ENCODE peak calls at places on chromosome X, in seven cellular contexts. One of them, this sample, is unnamed.

GRCh38 chrX:82058728-82059127 is 856.8 kb downstream of the SH3BGRL start:
- DNase-seq in stimulated activated naive CD4-positive, alpha-beta T cell: no peak
- DNase-seq in activated CD8-positive, alpha-beta memory T cell treated with anti-CD3 and anti-CD28 coated beads, Interleukin-2, amount 50 U/mL, for 4 hours: no peak
- DNase-seq in NCI-H510A: no peak
- DNase-seq in adipocyte: no peak
- DNase-seq in fibroblast of mammary gland: no peak
- DNase-seq in cardiac muscle cell: no peak
- DNase-seq in this sample: no peak

GRCh38 chrX:120310861-120311631 is at the start of gene TMEM255A:
- DNase-seq in cardiac muscle cell: peak
- DNase-seq in fibroblast of mammary gland: no peak
- DNase-seq in stimulated activated naive CD4-positive, alpha-beta T cell: no peak
- DNase-seq in activated CD8-positive, alpha-beta memory T cell treated with anti-CD3 and anti-CD28 coated beads, Interleukin-2, amount 50 U/mL, for 4 hours: no peak
- DNase-seq in adipocyte: peak
- DNase-seq in NCI-H510A: peak
- DNase-seq in this sample: no peak

GRCh38 chrX:47556045-47556623 is 4.9 kb upstream of the ARAF start:
- DNase-seq in activated CD8-positive, alpha-beta memory T cell treated with anti-CD3 and anti-CD28 coated beads, Interleukin-2, amount 50 U/mL, for 4 hours: peak
- DNase-seq in cardiac muscle cell: peak
- DNase-seq in fibroblast of mammary gland: peak
- DNase-seq in NCI-H510A: peak
- DNase-seq in stimulated activated naive CD4-positive, alpha-beta T cell: peak
- DNase-seq in adipocyte: peak
- DNase-seq in this sample: no peak

GRCh38 chrX:119758682-119759332 is 419 bp downstream of the SOWAHD start:
- DNase-seq in fibroblast of mammary gland: no peak
- DNase-seq in activated CD8-positive, alpha-beta memory T cell treated with anti-CD3 and anti-CD28 coated beads, Interleukin-2, amount 50 U/mL, for 4 hours: no peak
- DNase-seq in stimulated activated naive CD4-positive, alpha-beta T cell: peak
- DNase-seq in NCI-H510A: no peak
- DNase-seq in cardiac muscle cell: no peak
- DNase-seq in adipocyte: peak
- DNase-seq in this sample: no peak

GRCh38 chrX:118216488-118216887 is 99.9 kb upstream of the KLHL13 start:
- DNase-seq in adipocyte: no peak
- DNase-seq in cardiac muscle cell: no peak
- DNase-seq in stimulated activated naive CD4-positive, alpha-beta T cell: no peak
- DNase-seq in fibroblast of mammary gland: no peak
- DNase-seq in activated CD8-positive, alpha-beta memory T cell treated with anti-CD3 and anti-CD28 coated beads, Interleukin-2, amount 50 U/mL, for 4 hours: no peak
- DNase-seq in NCI-H510A: peak
- DNase-seq in this sample: no peak

GRCh38 chrX:776061-776460 is 145.5 kb downstream of the SHOX start:
- DNase-seq in adipocyte: no peak
- DNase-seq in activated CD8-positive, alpha-beta memory T cell treated with anti-CD3 and anti-CD28 coated beads, Interleukin-2, amount 50 U/mL, for 4 hours: no peak
- DNase-seq in cardiac muscle cell: no peak
- DNase-seq in NCI-H510A: no peak
- DNase-seq in stimulated activated naive CD4-positive, alpha-beta T cell: no peak
- DNase-seq in fibroblast of mammary gland: no peak
- DNase-seq in this sample: no peak

GRCh38 chrX:20063716-20064351 is 52.9 kb downstream of the MAP7D2 start:
- DNase-seq in fibroblast of mammary gland: peak
- DNase-seq in NCI-H510A: no peak
- DNase-seq in cardiac muscle cell: peak
- DNase-seq in adipocyte: no peak
- DNase-seq in stimulated activated naive CD4-positive, alpha-beta T cell: no peak
- DNase-seq in activated CD8-positive, alpha-beta memory T cell treated with anti-CD3 and anti-CD28 coated beads, Interleukin-2, amount 50 U/mL, for 4 hours: no peak
- DNase-seq in this sample: no peak

GRCh38 chrX:153727108-153727931 is 2.7 kb downstream of the ABCD1 start:
- DNase-seq in cardiac muscle cell: peak
- DNase-seq in activated CD8-positive, alpha-beta memory T cell treated with anti-CD3 and anti-CD28 coated beads, Interleukin-2, amount 50 U/mL, for 4 hours: no peak
- DNase-seq in adipocyte: peak
- DNase-seq in fibroblast of mammary gland: no peak
- DNase-seq in NCI-H510A: no peak
- DNase-seq in stimulated activated naive CD4-positive, alpha-beta T cell: no peak
- DNase-seq in this sample: no peak

GRCh38 chrX:21972721-21973120 is 32.2 kb downstream of the SMS start:
- DNase-seq in adipocyte: no peak
- DNase-seq in cardiac muscle cell: peak
- DNase-seq in NCI-H510A: no peak
- DNase-seq in stimulated activated naive CD4-positive, alpha-beta T cell: peak
- DNase-seq in fibroblast of mammary gland: peak
- DNase-seq in activated CD8-positive, alpha-beta memory T cell treated with anti-CD3 and anti-CD28 coated beads, Interleukin-2, amount 50 U/mL, for 4 hours: peak
- DNase-seq in this sample: peak

GRCh38 chrX:8783100-8784098 is 17.8 kb downstream of the FAM9A start:
- DNase-seq in adipocyte: no peak
- DNase-seq in stimulated activated naive CD4-positive, alpha-beta T cell: no peak
- DNase-seq in activated CD8-positive, alpha-beta memory T cell treated with anti-CD3 and anti-CD28 coated beads, Interleukin-2, amount 50 U/mL, for 4 hours: peak
- DNase-seq in fibroblast of mammary gland: peak
- DNase-seq in cardiac muscle cell: peak
- DNase-seq in NCI-H510A: no peak
- DNase-seq in this sample: no peak

GRCh38 chrX:33204889-33205288 is 6.5 kb downstream of the DMD start:
- DNase-seq in adipocyte: no peak
- DNase-seq in stimulated activated naive CD4-positive, alpha-beta T cell: no peak
- DNase-seq in fibroblast of mammary gland: peak
- DNase-seq in NCI-H510A: no peak
- DNase-seq in cardiac muscle cell: peak
- DNase-seq in activated CD8-positive, alpha-beta memory T cell treated with anti-CD3 and anti-CD28 coated beads, Interleukin-2, amount 50 U/mL, for 4 hours: no peak
- DNase-seq in this sample: no peak

GRCh38 chrX:10507876-10508275 is 112.5 kb downstream of the MID1 start:
- DNase-seq in NCI-H510A: no peak
- DNase-seq in stimulated activated naive CD4-positive, alpha-beta T cell: no peak
- DNase-seq in fibroblast of mammary gland: no peak
- DNase-seq in activated CD8-positive, alpha-beta memory T cell treated with anti-CD3 and anti-CD28 coated beads, Interleukin-2, amount 50 U/mL, for 4 hours: no peak
- DNase-seq in adipocyte: no peak
- DNase-seq in cardiac muscle cell: peak
- DNase-seq in this sample: no peak

GRCh38 chrX:68693481-68694410 is 46.3 kb downstream of the STARD8 start:
- DNase-seq in stimulated activated naive CD4-positive, alpha-beta T cell: no peak
- DNase-seq in fibroblast of mammary gland: peak
- DNase-seq in activated CD8-positive, alpha-beta memory T cell treated with anti-CD3 and anti-CD28 coated beads, Interleukin-2, amount 50 U/mL, for 4 hours: no peak
- DNase-seq in cardiac muscle cell: peak
- DNase-seq in NCI-H510A: peak
- DNase-seq in adipocyte: peak
- DNase-seq in this sample: no peak

GRCh38 chrX:118212817-118213183 is 96.2 kb upstream of the KLHL13 start:
- DNase-seq in cardiac muscle cell: no peak
- DNase-seq in activated CD8-positive, alpha-beta memory T cell treated with anti-CD3 and anti-CD28 coated beads, Interleukin-2, amount 50 U/mL, for 4 hours: no peak
- DNase-seq in fibroblast of mammary gland: no peak
- DNase-seq in stimulated activated naive CD4-positive, alpha-beta T cell: no peak
- DNase-seq in adipocyte: no peak
- DNase-seq in NCI-H510A: no peak
- DNase-seq in this sample: no peak

GRCh38 chrX:4240541-4241194 is 527.2 kb upstream of the PRKX start:
- DNase-seq in stimulated activated naive CD4-positive, alpha-beta T cell: peak
- DNase-seq in activated CD8-positive, alpha-beta memory T cell treated with anti-CD3 and anti-CD28 coated beads, Interleukin-2, amount 50 U/mL, for 4 hours: no peak
- DNase-seq in cardiac muscle cell: no peak
- DNase-seq in adipocyte: no peak
- DNase-seq in NCI-H510A: no peak
- DNase-seq in fibroblast of mammary gland: no peak
- DNase-seq in this sample: no peak

GRCh38 chrX:50978920-50979660 is 68.6 kb downstream of the BMP15 start:
- DNase-seq in stimulated activated naive CD4-positive, alpha-beta T cell: no peak
- DNase-seq in NCI-H510A: no peak
- DNase-seq in fibroblast of mammary gland: no peak
- DNase-seq in activated CD8-positive, alpha-beta memory T cell treated with anti-CD3 and anti-CD28 coated beads, Interleukin-2, amount 50 U/mL, for 4 hours: no peak
- DNase-seq in cardiac muscle cell: no peak
- DNase-seq in adipocyte: no peak
- DNase-seq in this sample: no peak

GRCh38 chrX:15413101-15413500 is 28.9 kb upstream of the VEGFD start:
- DNase-seq in NCI-H510A: no peak
- DNase-seq in cardiac muscle cell: no peak
- DNase-seq in adipocyte: no peak
- DNase-seq in stimulated activated naive CD4-positive, alpha-beta T cell: no peak
- DNase-seq in activated CD8-positive, alpha-beta memory T cell treated with anti-CD3 and anti-CD28 coated beads, Interleukin-2, amount 50 U/mL, for 4 hours: no peak
- DNase-seq in fibroblast of mammary gland: no peak
- DNase-seq in this sample: no peak

GRCh38 chrX:145865082-145865481 is 47.5 kb downstream of the SLITRK2 start:
- DNase-seq in NCI-H510A: no peak
- DNase-seq in activated CD8-positive, alpha-beta memory T cell treated with anti-CD3 and anti-CD28 coated beads, Interleukin-2, amount 50 U/mL, for 4 hours: no peak
- DNase-seq in cardiac muscle cell: no peak
- DNase-seq in fibroblast of mammary gland: no peak
- DNase-seq in adipocyte: no peak
- DNase-seq in stimulated activated naive CD4-positive, alpha-beta T cell: no peak
- DNase-seq in this sample: no peak

GRCh38 chrX:119303137-119303536 is 67.1 kb downstream of the PGRMC1 start:
- DNase-seq in stimulated activated naive CD4-positive, alpha-beta T cell: no peak
- DNase-seq in NCI-H510A: no peak
- DNase-seq in cardiac muscle cell: no peak
- DNase-seq in fibroblast of mammary gland: no peak
- DNase-seq in adipocyte: no peak
- DNase-seq in activated CD8-positive, alpha-beta memory T cell treated with anti-CD3 and anti-CD28 coated beads, Interleukin-2, amount 50 U/mL, for 4 hours: no peak
- DNase-seq in this sample: no peak

GRCh38 chrX:57929373-57929772 is 19.1 kb upstream of the ZXDA start:
- DNase-seq in cardiac muscle cell: peak
- DNase-seq in activated CD8-positive, alpha-beta memory T cell treated with anti-CD3 and anti-CD28 coated beads, Interleukin-2, amount 50 U/mL, for 4 hours: no peak
- DNase-seq in fibroblast of mammary gland: peak
- DNase-seq in adipocyte: peak
- DNase-seq in stimulated activated naive CD4-positive, alpha-beta T cell: no peak
- DNase-seq in NCI-H510A: no peak
- DNase-seq in this sample: no peak

GRCh38 chrX:16589211-16589610 is 60.7 kb upstream of the S100G start:
- DNase-seq in NCI-H510A: no peak
- DNase-seq in activated CD8-positive, alpha-beta memory T cell treated with anti-CD3 and anti-CD28 coated beads, Interleukin-2, amount 50 U/mL, for 4 hours: no peak
- DNase-seq in fibroblast of mammary gland: peak
- DNase-seq in stimulated activated naive CD4-positive, alpha-beta T cell: no peak
- DNase-seq in cardiac muscle cell: peak
- DNase-seq in adipocyte: peak
- DNase-seq in this sample: no peak

GRCh38 chrX:117957128-117957527 is 159.5 kb downstream of the KLHL13 start:
- DNase-seq in activated CD8-positive, alpha-beta memory T cell treated with anti-CD3 and anti-CD28 coated beads, Interleukin-2, amount 50 U/mL, for 4 hours: no peak
- DNase-seq in NCI-H510A: no peak
- DNase-seq in cardiac muscle cell: peak
- DNase-seq in stimulated activated naive CD4-positive, alpha-beta T cell: no peak
- DNase-seq in adipocyte: peak
- DNase-seq in fibroblast of mammary gland: peak
- DNase-seq in this sample: no peak

GRCh38 chrX:40503094-40503493 is 77.7 kb upstream of the ATP6AP2 start:
- DNase-seq in NCI-H510A: no peak
- DNase-seq in activated CD8-positive, alpha-beta memory T cell treated with anti-CD3 and anti-CD28 coated beads, Interleukin-2, amount 50 U/mL, for 4 hours: no peak
- DNase-seq in fibroblast of mammary gland: no peak
- DNase-seq in adipocyte: no peak
- DNase-seq in cardiac muscle cell: no peak
- DNase-seq in stimulated activated naive CD4-positive, alpha-beta T cell: no peak
- DNase-seq in this sample: no peak

GRCh38 chrX:107731831-107732502 is 43.6 kb downstream of the TSC22D3 start:
- DNase-seq in fibroblast of mammary gland: peak
- DNase-seq in NCI-H510A: peak
- DNase-seq in cardiac muscle cell: peak
- DNase-seq in adipocyte: peak
- DNase-seq in activated CD8-positive, alpha-beta memory T cell treated with anti-CD3 and anti-CD28 coated beads, Interleukin-2, amount 50 U/mL, for 4 hours: no peak
- DNase-seq in stimulated activated naive CD4-positive, alpha-beta T cell: no peak
- DNase-seq in this sample: no peak

GRCh38 chrX:1903380-1903935 is 288.6 kb downstream of the ASMT start:
- DNase-seq in fibroblast of mammary gland: peak
- DNase-seq in NCI-H510A: no peak
- DNase-seq in cardiac muscle cell: no peak
- DNase-seq in activated CD8-positive, alpha-beta memory T cell treated with anti-CD3 and anti-CD28 coated beads, Interleukin-2, amount 50 U/mL, for 4 hours: no peak
- DNase-seq in stimulated activated naive CD4-positive, alpha-beta T cell: no peak
- DNase-seq in adipocyte: peak
- DNase-seq in this sample: no peak

GRCh38 chrX:18649498-18649951 is 22.4 kb downstream of the RS1 start:
- DNase-seq in NCI-H510A: no peak
- DNase-seq in activated CD8-positive, alpha-beta memory T cell treated with anti-CD3 and anti-CD28 coated beads, Interleukin-2, amount 50 U/mL, for 4 hours: no peak
- DNase-seq in adipocyte: peak
- DNase-seq in cardiac muscle cell: no peak
- DNase-seq in fibroblast of mammary gland: no peak
- DNase-seq in stimulated activated naive CD4-positive, alpha-beta T cell: no peak
- DNase-seq in this sample: no peak

GRCh38 chrX:55715847-55716246 is 1.7 kb upstream of the RRAGB start:
- DNase-seq in fibroblast of mammary gland: no peak
- DNase-seq in cardiac muscle cell: no peak
- DNase-seq in adipocyte: no peak
- DNase-seq in NCI-H510A: no peak
- DNase-seq in activated CD8-positive, alpha-beta memory T cell treated with anti-CD3 and anti-CD28 coated beads, Interleukin-2, amount 50 U/mL, for 4 hours: no peak
- DNase-seq in stimulated activated naive CD4-positive, alpha-beta T cell: no peak
- DNase-seq in this sample: no peak

GRCh38 chrX:85243761-85244410 is at the start of the genes SATL1 and ZNF711:
- DNase-seq in stimulated activated naive CD4-positive, alpha-beta T cell: no peak
- DNase-seq in cardiac muscle cell: peak
- DNase-seq in adipocyte: peak
- DNase-seq in activated CD8-positive, alpha-beta memory T cell treated with anti-CD3 and anti-CD28 coated beads, Interleukin-2, amount 50 U/mL, for 4 hours: peak
- DNase-seq in NCI-H510A: peak
- DNase-seq in fibroblast of mammary gland: peak
- DNase-seq in this sample: no peak

GRCh38 chrX:132614297-132614696 is 125.5 kb upstream of the MBNL3 start:
- DNase-seq in activated CD8-positive, alpha-beta memory T cell treated with anti-CD3 and anti-CD28 coated beads, Interleukin-2, amount 50 U/mL, for 4 hours: no peak
- DNase-seq in NCI-H510A: no peak
- DNase-seq in stimulated activated naive CD4-positive, alpha-beta T cell: no peak
- DNase-seq in cardiac muscle cell: no peak
- DNase-seq in adipocyte: peak
- DNase-seq in fibroblast of mammary gland: peak
- DNase-seq in this sample: no peak

GRCh38 chrX:54540289-54540688 is 10.3 kb downstream of the GNL3L start:
- DNase-seq in stimulated activated naive CD4-positive, alpha-beta T cell: no peak
- DNase-seq in activated CD8-positive, alpha-beta memory T cell treated with anti-CD3 and anti-CD28 coated beads, Interleukin-2, amount 50 U/mL, for 4 hours: no peak
- DNase-seq in cardiac muscle cell: peak
- DNase-seq in NCI-H510A: no peak
- DNase-seq in adipocyte: peak
- DNase-seq in fibroblast of mammary gland: peak
- DNase-seq in this sample: peak

GRCh38 chrX:104565791-104566687 is at the start of gene IL1RAPL2:
- DNase-seq in activated CD8-positive, alpha-beta memory T cell treated with anti-CD3 and anti-CD28 coated beads, Interleukin-2, amount 50 U/mL, for 4 hours: no peak
- DNase-seq in NCI-H510A: peak
- DNase-seq in stimulated activated naive CD4-positive, alpha-beta T cell: no peak
- DNase-seq in fibroblast of mammary gland: peak
- DNase-seq in cardiac muscle cell: peak
- DNase-seq in adipocyte: peak
- DNase-seq in this sample: no peak

GRCh38 chrX:108641589-108642272 is 94.6 kb downstream of the IRS4 start:
- DNase-seq in activated CD8-positive, alpha-beta memory T cell treated with anti-CD3 and anti-CD28 coated beads, Interleukin-2, amount 50 U/mL, for 4 hours: no peak
- DNase-seq in cardiac muscle cell: no peak
- DNase-seq in adipocyte: no peak
- DNase-seq in stimulated activated naive CD4-positive, alpha-beta T cell: no peak
- DNase-seq in NCI-H510A: no peak
- DNase-seq in fibroblast of mammary gland: no peak
- DNase-seq in this sample: no peak

GRCh38 chrX:137044893-137045292 is 11.1 kb upstream of the GPR101 start:
- DNase-seq in cardiac muscle cell: no peak
- DNase-seq in NCI-H510A: no peak
- DNase-seq in adipocyte: no peak
- DNase-seq in fibroblast of mammary gland: no peak
- DNase-seq in activated CD8-positive, alpha-beta memory T cell treated with anti-CD3 and anti-CD28 coated beads, Interleukin-2, amount 50 U/mL, for 4 hours: no peak
- DNase-seq in stimulated activated naive CD4-positive, alpha-beta T cell: no peak
- DNase-seq in this sample: no peak

GRCh38 chrX:119121341-119121740 is 6.3 kb downstream of the KIAA1210 start:
- DNase-seq in stimulated activated naive CD4-positive, alpha-beta T cell: no peak
- DNase-seq in NCI-H510A: no peak
- DNase-seq in adipocyte: peak
- DNase-seq in cardiac muscle cell: peak
- DNase-seq in fibroblast of mammary gland: peak
- DNase-seq in activated CD8-positive, alpha-beta memory T cell treated with anti-CD3 and anti-CD28 coated beads, Interleukin-2, amount 50 U/mL, for 4 hours: no peak
- DNase-seq in this sample: no peak

GRCh38 chrX:12910851-12911461 is 4.5 kb downstream of the TLR8 start:
- DNase-seq in activated CD8-positive, alpha-beta memory T cell treated with anti-CD3 and anti-CD28 coated beads, Interleukin-2, amount 50 U/mL, for 4 hours: no peak
- DNase-seq in cardiac muscle cell: no peak
- DNase-seq in fibroblast of mammary gland: peak
- DNase-seq in stimulated activated naive CD4-positive, alpha-beta T cell: no peak
- DNase-seq in NCI-H510A: no peak
- DNase-seq in adipocyte: no peak
- DNase-seq in this sample: no peak

GRCh38 chrX:46279214-46279924 is 265.9 kb downstream of the ZNF674 start:
- DNase-seq in activated CD8-positive, alpha-beta memory T cell treated with anti-CD3 and anti-CD28 coated beads, Interleukin-2, amount 50 U/mL, for 4 hours: no peak
- DNase-seq in cardiac muscle cell: peak
- DNase-seq in adipocyte: peak
- DNase-seq in NCI-H510A: no peak
- DNase-seq in fibroblast of mammary gland: peak
- DNase-seq in stimulated activated naive CD4-positive, alpha-beta T cell: no peak
- DNase-seq in this sample: no peak

This sample was measured in non-pigmented ciliary epithelial cell.